ENCODE peak calls at places on chromosomes 3 and 15, in eight cellular contexts. Q is amygdala, X is fibroblast of pulmonary artery, M is upper lobe of right lung, D is iPS-NIHi11, C is lung, Z is cardiac muscle cell, R is pons. F is an unnamed sample.

GRCh38 chr15:93088200-93088980 is 621 bp downstream of the RGMA start:
- DNase-seq in Q (no peak), X (no peak), M (peak), D (peak), C (no peak), Z (peak), R (no peak), F (no peak)

GRCh38 chr15:98649996-98650870 is 1.9 kb downstream of the IGF1R start:
- DNase-seq in Q (no peak), X (peak), M (peak), D (no peak), C (peak), Z (no peak), R (no peak), F (peak)

GRCh38 chr15:34799825-34800168 is 4.4 kb upstream of the ACTC1 start:
- DNase-seq in Q (no peak), X (no peak), M (no peak), D (no peak), C (no peak), Z (no peak), R (no peak), F (no peak)

GRCh38 chr3:34019158-34019557 is 220.7 kb downstream of the PDCD6IP start:
- DNase-seq in Q (no peak), X (no peak), M (no peak), D (no peak), C (no peak), Z (no peak), R (no peak), F (no peak)

GRCh38 chr3:100708644-100708988 is 678 bp upstream of the TFG start:
- DNase-seq in Q (no peak), X (no peak), M (no peak), D (no peak), C (no peak), Z (no peak), R (no peak), F (no peak)

GRCh38 chr15:76098685-76099084 is 38.9 kb downstream of the TMEM266 start:
- DNase-seq in Q (no peak), X (no peak), M (no peak), D (no peak), C (no peak), Z (no peak), R (no peak), F (no peak)

GRCh38 chr3:191065183-191065805 is 133.7 kb upstream of the OSTN start:
- DNase-seq in Q (no peak), X (peak), M (no peak), D (no peak), C (no peak), Z (peak), R (no peak), F (no peak)

GRCh38 chr15:90994059-90994416 is 297 bp downstream of the PRC1 start:
- DNase-seq in Q (no peak), X (no peak), M (peak), D (peak), C (no peak), Z (no peak), R (no peak), F (no peak)

GRCh38 chr3:196941846-196942225 is 492 bp downstream of the NCBP2 start:
- DNase-seq in Q (peak), X (peak), M (peak), D (peak), C (peak), Z (peak), R (no peak), F (no peak)

GRCh38 chr15:28021281-28022039 is 77.7 kb downstream of the OCA2 start:
- DNase-seq in Q (peak), X (peak), M (peak), D (peak), C (peak), Z (peak), R (peak), F (peak)

GRCh38 chr15:47407692-47408091 is 309.6 kb upstream of the SEMA6D start:
- DNase-seq in Q (no peak), X (no peak), M (no peak), D (peak), C (no peak), Z (no peak), R (no peak), F (no peak)

GRCh38 chr3:150843241-150843640 is 62.0 kb downstream of the MINDY4B start:
- DNase-seq in Q (no peak), X (no peak), M (no peak), D (no peak), C (no peak), Z (no peak), R (no peak), F (no peak)

GRCh38 chr3:171309906-171310359 is 150.3 kb downstream of the TNIK start:
- DNase-seq in Q (no peak), X (peak), M (no peak), D (no peak), C (no peak), Z (peak), R (no peak), F (no peak)

GRCh38 chr3:70571696-70572095 is 259.3 kb upstream of the MDFIC2 start:
- DNase-seq in Q (no peak), X (no peak), M (no peak), D (no peak), C (no peak), Z (no peak), R (no peak), F (no peak)

GRCh38 chr3:39086066-39086657 is 21.3 kb downstream of the GORASP1 start:
- DNase-seq in Q (no peak), X (no peak), M (no peak), D (no peak), C (no peak), Z (no peak), R (no peak), F (no peak)

GRCh38 chr3:192121921-192122320 is 605.4 kb downstream of the FGF12 start:
- DNase-seq in Q (no peak), X (no peak), M (no peak), D (no peak), C (no peak), Z (no peak), R (no peak), F (no peak)

GRCh38 chr3:147737411-147737810 is 328.2 kb downstream of the ZIC1 start:
- DNase-seq in Q (no peak), X (no peak), M (no peak), D (no peak), C (no peak), Z (no peak), R (no peak), F (no peak)

GRCh38 chr15:66723826-66724731 is 22.0 kb downstream of the SMAD6 start:
- DNase-seq in Q (no peak), X (no peak), M (no peak), D (no peak), C (no peak), Z (no peak), R (no peak), F (no peak)

GRCh38 chr15:57565326-57565725 is 26.4 kb upstream of the MYZAP start:
- DNase-seq in Q (no peak), X (peak), M (no peak), D (no peak), C (no peak), Z (no peak), R (no peak), F (no peak)

F was measured in cerebellar cortex.